ENCODE peak calls at places on chromosomes 12 and 14, in six cellular contexts. J is left ventricle myocardium inferior; X is CD4-positive, CD25-positive, alpha-beta regulatory T cell; U is heart right ventricle; C is K562; F is MM.1S. R is an unnamed sample.

GRCh38 chr14:95272057-95272456 is 47.7 kb downstream of the CLMN start:
- DNase-seq in C (no peak), X (no peak), U (no peak), F (no peak), J (no peak), R (no peak)

GRCh38 chr12:65495233-65495632 is 216.8 kb downstream of the MSRB3 start:
- DNase-seq in F (no peak), X (no peak), C (no peak), U (no peak), J (no peak), R (no peak)

GRCh38 chr12:8609061-8609570 is 3.5 kb downstream of the AICDA start:
- DNase-seq in X (peak; percentile 30), F (no peak), C (no peak), U (no peak), J (no peak), R (peak; percentile 2)

GRCh38 chr12:52010152-52010622 is 3.4 kb downstream of the TAMALIN start:
- DNase-seq in U (peak; percentile 85), J (peak; percentile 85), X (no peak), C (peak; percentile 91), F (no peak), R (no peak)

GRCh38 chr14:86574026-86574777 is 1044.3 kb downstream of the FLRT2 start:
- DNase-seq in U (no peak), C (no peak), X (no peak), J (no peak), F (no peak), R (no peak)

GRCh38 chr12:27705263-27705662 is 5.4 kb upstream of the MRPS35 start:
- DNase-seq in U (no peak), J (no peak), F (no peak), C (no peak), X (no peak), R (no peak)

GRCh38 chr14:59464651-59465569 is at the start of gene GPR135:
- DNase-seq in X (peak; percentile 67), F (peak; percentile 22), U (peak; percentile 69), J (peak; percentile 75), C (no peak), R (peak; percentile 64)

GRCh38 chr12:67477682-67478265 is 170.8 kb upstream of the DYRK2 start:
- DNase-seq in F (no peak), J (no peak), X (no peak), U (no peak), C (no peak), R (no peak)

GRCh38 chr14:102085503-102085902 is 1.3 kb downstream of the HSP90AA1 start:
- DNase-seq in C (no peak), X (no peak), U (no peak), J (no peak), F (no peak), R (peak; percentile 15)

GRCh38 chr12:13099066-13099909 is 4.2 kb downstream of the GSG1 start:
- DNase-seq in U (no peak), F (no peak), X (no peak), C (no peak), J (no peak), R (no peak)

GRCh38 chr14:55430024-55430690 is 10.3 kb downstream of the TBPL2 start:
- DNase-seq in U (no peak), F (peak; percentile 91), X (peak; percentile 85), J (no peak), C (peak; percentile 23), R (peak; percentile 65)

GRCh38 chr12:16524378-16524777 is 81.6 kb downstream of the LMO3 start:
- DNase-seq in X (no peak), F (no peak), C (no peak), U (no peak), J (no peak), R (no peak)

GRCh38 chr14:99578541-99579044 is 25.4 kb downstream of the CCDC85C start:
- DNase-seq in C (no peak), X (no peak), J (peak; percentile 55), F (no peak), U (peak; percentile 47), R (no peak)

GRCh38 chr12:90909069-90909676 is 45.8 kb downstream of the CCER1 start:
- DNase-seq in J (no peak), F (peak; percentile 26), C (no peak), X (no peak), U (no peak), R (no peak)

GRCh38 chr12:63889236-63889635 is 44.7 kb downstream of the SRGAP1 start:
- DNase-seq in U (no peak), X (no peak), C (no peak), J (no peak), F (no peak), R (no peak)

GRCh38 chr12:57093412-57094193 is 4.7 kb downstream of the NAB2 start:
- DNase-seq in J (peak; percentile 75), X (peak; percentile 69), C (peak; percentile 86), U (peak; percentile 75), F (peak; percentile 29), R (no peak)

GRCh38 chr12:106248849-106249371 is 1.1 kb upstream of the CKAP4 start:
- DNase-seq in J (no peak), C (no peak), F (peak; percentile 50), U (no peak), X (peak; percentile 52), R (peak; percentile 56)

GRCh38 chr12:54018608-54018984 is 9.6 kb upstream of the HOXC6 start:
- DNase-seq in X (no peak), F (no peak), U (no peak), J (no peak), C (peak; percentile 77), R (no peak)

GRCh38 chr14:54901380-54902142 is 1.1 kb downstream of the GCH1 start:
- DNase-seq in F (no peak), C (no peak), X (peak; percentile 37), J (no peak), U (no peak), R (peak; percentile 17)

GRCh38 chr12:119544780-119545625 is 48.6 kb upstream of the TMEM233 start:
- DNase-seq in J (peak; percentile 25), U (peak; percentile 23), C (peak; percentile 84), X (peak; percentile 68), F (peak; percentile 26), R (peak; percentile 38)

GRCh38 chr12:48997719-48998496 is 1.3 kb downstream of the DDN start:
- DNase-seq in C (peak; percentile 82), U (peak; percentile 34), F (peak; percentile 44), X (no peak), J (no peak), R (no peak)

GRCh38 chr12:57518920-57519757 is 1.2 kb downstream of the DDIT3 start:
- DNase-seq in C (no peak), J (no peak), U (no peak), X (peak; percentile 19), F (peak; percentile 9), R (no peak)

GRCh38 chr14:23385840-23386657 is 9.2 kb downstream of the CMTM5 start:
- DNase-seq in J (no peak), X (no peak), F (no peak), U (no peak), C (no peak), R (no peak)

GRCh38 chr12:11725616-11726015 is 76.1 kb downstream of the ETV6 start:
- DNase-seq in U (no peak), X (no peak), F (no peak), J (no peak), C (no peak), R (no peak)

GRCh38 chr12:11724888-11725310 is 75.4 kb downstream of the ETV6 start:
- DNase-seq in J (no peak), F (no peak), X (no peak), U (no peak), C (no peak), R (no peak)

GRCh38 chr12:11722578-11723138 is 73.2 kb downstream of the ETV6 start:
- DNase-seq in C (no peak), U (no peak), X (no peak), F (no peak), J (no peak), R (no peak)

GRCh38 chr12:11722071-11722470 is 72.6 kb downstream of the ETV6 start:
- DNase-seq in X (no peak), C (no peak), J (no peak), F (no peak), U (no peak), R (no peak)

GRCh38 chr12:11723993-11724392 is 74.5 kb downstream of the ETV6 start:
- DNase-seq in U (no peak), J (no peak), F (no peak), C (no peak), X (no peak), R (no peak)
- H3K4me1 ChIP-seq in U (peaks cover 68% of the 10 kb centered on the region), J (peaks cover 75% of the 10 kb centered on the region), F (peaks cover 4% of the 10 kb centered on the region), C (peaks cover 6% of the 10 kb centered on the region), X (peaks cover 10% of the 10 kb centered on the region), R (peaks cover 61% of the 10 kb centered on the region)

GRCh38 chr12:98062464-98063245 is 452.7 kb upstream of the TMPO start:
- DNase-seq in X (no peak), F (no peak), J (no peak), U (no peak), C (no peak), R (no peak)

GRCh38 chr12:98060421-98060820 is 455.0 kb upstream of the TMPO start:
- DNase-seq in C (no peak), X (no peak), U (no peak), F (no peak), J (no peak), R (no peak)

GRCh38 chr12:98057701-98058100 is 457.7 kb upstream of the TMPO start:
- DNase-seq in U (no peak), C (no peak), F (no peak), X (no peak), J (no peak), R (no peak)

GRCh38 chr12:98058838-98059237 is 456.6 kb upstream of the TMPO start:
- DNase-seq in U (no peak), F (no peak), X (no peak), C (no peak), J (no peak), R (no peak)

GRCh38 chr12:98059659-98060343 is 455.6 kb upstream of the TMPO start:
- DNase-seq in U (no peak), F (no peak), C (no peak), J (no peak), X (no peak), R (no peak)
- H3K4me3 ChIP-seq in U (no peak overlapping the region), F (no peak overlapping the region), C (no peak overlapping the region), J (no peak overlapping the region), X (no peak overlapping the region), R (no peak overlapping the region)

DNA sequence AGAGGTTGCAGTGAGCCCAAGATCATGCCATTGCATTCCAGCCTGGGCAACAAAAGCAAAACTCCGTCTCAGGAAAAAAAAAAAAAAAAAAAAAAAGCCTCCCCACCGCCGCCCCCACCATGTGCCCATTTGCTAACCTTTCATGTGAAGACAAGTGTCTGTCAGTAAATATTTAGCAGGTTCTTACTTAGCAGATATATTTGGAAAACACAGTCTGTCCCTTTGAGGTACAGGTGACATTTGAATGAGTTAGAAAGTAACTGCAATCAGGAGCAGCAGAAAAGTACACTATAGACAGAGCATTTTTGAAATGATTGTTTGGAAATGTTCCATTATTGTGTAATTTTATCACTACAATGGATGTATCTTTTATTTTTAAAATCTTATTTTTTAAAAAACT is 119.7 kb downstream of the FGD4 start:
- DNase-seq in U (no peak), C (no peak), X (no peak), F (no peak), J (no peak), R (no peak)
- H3K4me1 ChIP-seq in U (peaks cover 62% of the 10 kb centered on the region), C (peaks cover 3% of the 10 kb centered on the region), X (no peaks in the 10 kb centered on the region), F (peaks cover 43% of the 10 kb centered on the region), J (peaks cover 69% of the 10 kb centered on the region), R (no peaks in the 10 kb centered on the region)

DNA sequence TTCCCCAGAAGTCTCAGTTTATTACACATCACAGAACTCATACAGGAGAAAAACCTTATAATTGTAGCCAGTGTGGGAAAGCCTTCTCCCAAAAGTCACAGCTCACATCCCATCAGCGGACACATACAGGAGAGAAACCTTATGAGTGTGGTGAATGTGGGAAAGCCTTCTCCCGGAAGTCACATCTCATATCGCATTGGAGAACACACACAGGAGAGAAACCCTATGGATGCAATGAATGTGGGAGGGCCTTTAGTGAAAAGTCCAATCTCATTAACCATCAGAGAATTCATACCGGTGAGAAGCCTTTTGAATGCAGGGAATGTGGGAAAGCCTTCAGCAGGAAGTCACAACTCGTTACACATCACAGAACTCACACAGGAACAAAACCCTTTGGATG is 20.1 kb downstream of the ZNF84 start:
- DNase-seq in X (no peak), C (no peak), U (no peak), F (no peak), J (no peak), R (no peak)
- H3K4me3 ChIP-seq in X (no peak overlapping the region), C (no peak overlapping the region), U (no peak overlapping the region), F (no peak overlapping the region), J (no peak overlapping the region), R (no peak overlapping the region)

R was measured in CD4-positive, alpha-beta memory T cell.